ENCODE peak calls at places on chromosome 12, in seven cellular contexts. R, P, E, I, Q, V and G are unnamed samples.

GRCh38 chr12:108597559-108598471 is at the start of gene TMEM119:
- DNase-seq in V (no peak), I (no peak), Q (peak; percentile 91), E (no peak), P (no peak), R (no peak), G (no peak)

GRCh38 chr12:93857917-93858513 is 180.8 kb downstream of the CRADD start:
- DNase-seq in I (no peak), Q (no peak), P (no peak), E (no peak), V (no peak), R (no peak), G (no peak)

GRCh38 chr12:64531665-64532334 is 78.5 kb upstream of the RASSF3 start:
- DNase-seq in R (no peak), E (no peak), V (no peak), Q (no peak), I (no peak), P (no peak), G (no peak)

GRCh38 chr12:113794774-113795173 is 171.4 kb downstream of the RBM19 start:
- DNase-seq in E (no peak), P (no peak), R (peak; percentile 86), I (no peak), V (no peak), Q (no peak), G (no peak)

GRCh38 chr12:7162691-7163114 is 26.8 kb upstream of the PEX5 start:
- DNase-seq in R (peak; percentile 40), V (no peak), I (peak; percentile 52), E (no peak), P (peak; percentile 76), Q (no peak), G (peak; percentile 70)

GRCh38 chr12:47349770-47350408 is 270.1 kb upstream of the AMIGO2 start:
- DNase-seq in Q (no peak), R (no peak), P (no peak), E (no peak), V (no peak), I (no peak), G (no peak)

GRCh38 chr12:117514016-117514415 is 152.6 kb upstream of the NOS1 start:
- DNase-seq in V (no peak), I (no peak), P (no peak), Q (no peak), E (no peak), R (no peak), G (no peak)

GRCh38 chr12:64746663-64747062 is 12.5 kb downstream of the GNS start:
- DNase-seq in P (no peak), V (no peak), Q (no peak), E (no peak), I (no peak), R (no peak), G (no peak)

GRCh38 chr12:123141615-123142517 is 9.0 kb downstream of the PITPNM2 start:
- DNase-seq in E (no peak), I (peak; percentile 87), V (peak; percentile 28), R (no peak), P (peak; percentile 33), Q (no peak), G (no peak)

GRCh38 chr12:89439946-89440345 is 84.7 kb downstream of the GALNT4 start:
- DNase-seq in R (no peak), I (no peak), P (no peak), E (no peak), Q (no peak), V (no peak), G (no peak)

GRCh38 chr12:38153737-38154061 is 162.9 kb upstream of the ALG10B start:
- DNase-seq in V (no peak), R (no peak), I (no peak), E (no peak), Q (no peak), P (no peak), G (no peak)

GRCh38 chr12:27013606-27014084 is 539 bp downstream of the TM7SF3 start:
- DNase-seq in I (no peak), Q (no peak), V (no peak), R (peak; percentile 25), P (no peak), E (no peak), G (no peak)

GRCh38 chr12:85784096-85784720 is 52.0 kb downstream of the RASSF9 start:
- DNase-seq in E (no peak), V (no peak), R (no peak), Q (no peak), P (peak; percentile 33), I (no peak), G (no peak)

GRCh38 chr12:42568952-42569916 is 20.3 kb downstream of the PRICKLE1 start:
- DNase-seq in E (peak; percentile 38), I (peak; percentile 30), Q (no peak), V (peak; percentile 25), P (peak; percentile 49), R (peak; percentile 19), G (no peak)

GRCh38 chr12:14171111-14171510 is 189.7 kb upstream of the GRIN2B start:
- DNase-seq in Q (no peak), R (no peak), V (no peak), E (peak; percentile 42), I (no peak), P (no peak), G (no peak)

GRCh38 chr12:123840765-123841425 is 78.8 kb downstream of the DNAH10 start:
- DNase-seq in Q (no peak), E (no peak), I (no peak), P (no peak), V (no peak), R (no peak), G (no peak)

GRCh38 chr12:79191391-79191790 is 326.8 kb downstream of the SYT1 start:
- DNase-seq in I (no peak), Q (no peak), E (no peak), V (no peak), R (no peak), P (no peak), G (no peak)

GRCh38 chr12:75623631-75624118 is 112.3 kb upstream of the KRR1 start:
- DNase-seq in R (no peak), I (peak; percentile 87), P (peak; percentile 89), Q (peak; percentile 15), E (no peak), V (no peak), G (no peak)

GRCh38 chr12:112599871-112600270 is 181.1 kb downstream of the PTPN11 start:
- DNase-seq in I (peak; percentile 90), Q (no peak), P (no peak), E (no peak), V (no peak), R (no peak), G (no peak)

GRCh38 chr12:107914460-107914977 is 140.0 kb downstream of the ASCL4 start:
- DNase-seq in R (peak; percentile 71), I (no peak), V (no peak), P (no peak), Q (no peak), E (no peak), G (no peak)

GRCh38 chr12:104573-105081 is 38.1 kb downstream of the IQSEC3 start:
- DNase-seq in I (peak; percentile 18), E (no peak), R (no peak), V (no peak), Q (no peak), P (no peak), G (no peak)
- TF ChIP-seq SIN3A in I (no peak), E (no peak), R (no peak), V (no peak), Q (no peak), P (no peak), G (no peak)

DNA sequence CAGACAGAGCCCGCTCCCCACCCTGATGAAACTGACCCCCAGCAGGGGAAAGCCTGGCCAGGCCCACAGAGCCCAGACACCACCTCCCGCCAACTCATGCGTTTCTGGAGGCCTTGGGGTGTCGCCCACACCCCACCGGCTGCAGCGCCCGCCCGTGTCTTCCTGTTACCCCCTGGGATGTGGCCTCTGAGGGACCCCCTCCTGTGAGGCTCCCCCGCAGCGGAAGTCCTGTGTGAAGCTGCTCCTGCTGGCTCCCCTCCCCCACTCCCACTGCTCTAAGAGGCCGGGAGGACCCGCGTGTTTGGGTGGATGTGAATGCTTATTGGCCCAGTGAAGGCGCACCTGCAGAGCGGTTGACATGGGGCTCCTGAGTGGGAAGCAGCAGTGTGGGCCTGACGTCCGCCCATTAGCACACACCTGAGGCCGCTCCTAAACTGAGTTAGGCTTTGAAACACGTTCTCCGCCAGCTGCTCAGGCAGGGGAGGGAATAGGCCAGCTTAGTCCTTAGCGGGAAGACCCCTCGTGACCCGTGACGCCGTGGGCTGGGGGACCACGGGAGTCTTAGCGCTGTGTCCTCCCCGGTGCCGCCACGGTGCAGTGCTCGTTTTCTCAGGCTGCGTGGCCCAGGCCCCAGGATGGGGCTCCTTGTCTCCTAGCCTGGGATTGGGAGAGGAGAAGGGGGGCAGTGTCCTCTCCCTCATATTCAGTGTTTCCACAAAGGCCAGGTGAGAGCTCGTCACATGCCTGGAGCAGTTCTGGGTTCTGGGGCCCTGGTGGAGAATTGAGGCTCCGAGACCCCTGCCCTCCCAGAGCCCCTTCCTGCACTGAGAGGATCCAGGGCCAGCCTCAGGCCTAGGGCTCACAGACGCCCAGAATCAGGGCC is 323.4 kb upstream of the SFSWAP start:
- DNase-seq in R (no peak), I (no peak), V (no peak), E (no peak), Q (no peak), P (no peak), G (no peak)
- TF ChIP-seq SIN3A in R (no peak), I (no peak), V (no peak), E (no peak), Q (no peak), P (no peak), G (no peak)

DNA sequence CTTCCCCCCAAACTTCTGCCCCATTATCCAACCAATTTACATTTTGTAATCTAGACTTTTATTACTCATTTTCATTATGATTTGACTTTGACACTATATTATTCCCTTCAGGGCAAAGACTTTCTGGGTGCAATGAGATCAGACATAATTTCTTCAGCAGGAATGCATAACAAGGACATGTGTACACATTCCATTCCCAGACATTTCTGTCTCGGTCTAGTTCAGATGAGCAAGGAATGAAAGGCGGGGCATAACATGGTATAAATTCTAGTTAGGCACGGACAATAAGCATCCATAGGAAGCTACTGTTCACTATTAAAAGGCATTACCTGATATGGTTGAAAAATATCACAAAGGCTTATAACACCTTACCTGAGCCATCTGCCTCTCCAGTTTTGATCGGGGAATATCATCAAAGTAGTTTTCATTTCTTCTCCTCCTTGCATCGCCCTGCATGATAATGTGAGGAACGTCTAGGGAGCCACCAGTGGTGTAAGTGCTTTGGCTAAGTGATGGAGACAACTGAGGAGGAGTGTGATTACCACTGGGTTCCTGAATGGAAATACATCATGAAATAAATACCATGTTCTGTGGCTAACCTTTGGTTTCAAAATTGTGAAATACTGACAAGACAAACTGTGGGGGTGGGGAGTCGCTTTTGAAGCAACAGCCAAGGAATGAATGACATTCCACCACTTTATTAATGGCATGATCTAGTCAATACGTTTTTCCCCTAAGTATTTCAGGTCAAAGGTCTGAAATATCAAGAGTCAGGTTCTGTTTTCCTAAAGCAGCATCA is 183.9 kb downstream of the APAF1 start:
- DNase-seq in V (no peak), Q (no peak), P (no peak), I (peak; percentile 22), R (no peak), E (no peak), G (no peak)
- TF ChIP-seq SIN3A in V (no peak), Q (no peak), P (no peak), I (no peak), R (no peak), E (no peak), G (no peak)

DNA sequence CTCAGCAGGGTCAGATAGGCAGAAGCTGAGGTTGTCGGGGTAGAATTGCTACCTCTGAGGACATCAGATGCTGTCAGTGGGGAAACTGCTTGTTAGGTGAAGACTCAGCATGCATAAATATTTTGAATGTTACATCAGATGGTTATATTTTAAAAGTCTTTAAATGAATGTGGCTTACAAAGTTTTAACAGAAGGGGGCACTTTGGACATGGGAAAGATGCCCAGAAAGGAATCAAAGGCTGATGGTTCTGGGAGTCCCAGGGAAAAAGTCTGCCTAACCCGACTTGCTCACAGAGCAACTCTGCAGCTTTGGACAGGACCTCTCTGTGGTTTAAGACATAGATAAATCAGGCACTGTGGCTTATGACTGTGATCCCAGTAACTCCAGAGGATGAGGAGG is 474.8 kb downstream of the ATP23 start:
- DNase-seq in I (no peak), Q (no peak), E (no peak), P (no peak), R (no peak), V (no peak), G (no peak)
- TF ChIP-seq SIN3A in I (no peak), Q (no peak), E (no peak), P (no peak), R (no peak), V (no peak), G (no peak)